ENCODE peak calls at places on chromosomes 13 and 19, in ten cellular contexts. G is heart right ventricle; D is tibial artery; E is astrocyte; S is Panc1; J is breast epithelium; L is HCT116; C is CD8-positive, alpha-beta memory T cell; Q is cardiac muscle cell; Y is small intestine. H is an unnamed sample.
A peak's percentile ranks its signal among the peaks of the same experiment; 100 is the strongest.

GRCh38 chr19:55486971-55487883 is 1.0 kb upstream of the SSC5D start:
- DNase-seq in G (peak; percentile 89), D (peak; percentile 77), E (peak; percentile 98), S (no peak), J (no peak), L (no peak), C (no peak), Q (peak; percentile 96), Y (no peak), H (no peak)

GRCh38 chr19:5314012-5314906 is 26.4 kb downstream of the PTPRS start:
- DNase-seq in G (no peak), D (no peak), E (no peak), S (peak; percentile 39), J (no peak), L (no peak), C (no peak), Q (peak; percentile 25), Y (peak; percentile 15), H (no peak)

GRCh38 chr13:75294110-75294509 is 187.9 kb downstream of the TBC1D4 start:
- DNase-seq in G (no peak), D (no peak), E (no peak), S (no peak), J (no peak), L (no peak), C (no peak), Q (no peak), Y (no peak), H (no peak)

GRCh38 chr19:48866692-48867091 is 1.7 kb downstream of the PLEKHA4 start:
- DNase-seq in G (no peak), D (no peak), E (no peak), S (no peak), J (no peak), L (no peak), C (no peak), Q (no peak), Y (no peak), H (no peak)

GRCh38 chr13:93224545-93224944 is 2.1 kb upstream of the GPC6 start:
- DNase-seq in G (no peak), D (no peak), E (peak; percentile 93), S (no peak), J (no peak), L (no peak), C (no peak), Q (peak; percentile 77), Y (no peak), H (no peak)

GRCh38 chr13:26658972-26659371 is 101.5 kb downstream of the WASF3 start:
- DNase-seq in G (no peak), D (no peak), E (no peak), S (no peak), J (no peak), L (no peak), C (no peak), Q (no peak), Y (no peak), H (no peak)

GRCh38 chr19:3142292-3142670 is 6.4 kb downstream of the GNA15 start:
- DNase-seq in G (no peak), D (peak; percentile 44), E (peak; percentile 67), S (peak; percentile 63), J (no peak), L (peak; percentile 31), C (no peak), Q (peak; percentile 76), Y (no peak), H (no peak)

GRCh38 chr19:42216653-42217521 is 590 bp downstream of the DEDD2 start:
- DNase-seq in G (peak; percentile 20), D (no peak), E (peak; percentile 12), S (no peak), J (peak; percentile 60), L (no peak), C (peak; percentile 64), Q (peak; percentile 40), Y (peak; percentile 56), H (no peak)

GRCh38 chr13:95494082-95494681 is 58.3 kb upstream of the CLDN10 start:
- DNase-seq in G (peak; percentile 16), D (no peak), E (peak; percentile 46), S (peak; percentile 42), J (no peak), L (peak; percentile 62), C (no peak), Q (peak; percentile 83), Y (peak; percentile 70), H (peak; percentile 45)

GRCh38 chr13:21625366-21625765 is 21.4 kb upstream of the MICU2 start:
- DNase-seq in G (no peak), D (no peak), E (peak; percentile 7), S (no peak), J (no peak), L (peak; percentile 59), C (no peak), Q (peak; percentile 35), Y (peak; percentile 65), H (no peak)

GRCh38 chr13:41470187-41470586 is 12.8 kb downstream of the RGCC start:
- DNase-seq in G (no peak), D (no peak), E (no peak), S (no peak), J (no peak), L (no peak), C (no peak), Q (no peak), Y (no peak), H (no peak)

GRCh38 chr13:91185294-91185863 is 162.1 kb upstream of the MIR17HG start:
- DNase-seq in G (no peak), D (no peak), E (peak; percentile 7), S (no peak), J (no peak), L (peak; percentile 7), C (no peak), Q (peak; percentile 47), Y (peak; percentile 33), H (no peak)

GRCh38 chr19:33497778-33498175 is 23.8 kb downstream of the PEPD start:
- DNase-seq in G (no peak), D (no peak), E (no peak), S (no peak), J (no peak), L (no peak), C (no peak), Q (no peak), Y (no peak), H (no peak)

GRCh38 chr19:8577247-8577646 is at the start of gene MYO1F:
- DNase-seq in G (peak; percentile 47), D (peak; percentile 61), E (no peak), S (no peak), J (no peak), L (no peak), C (no peak), Q (no peak), Y (no peak), H (no peak)
- H3K4me3 ChIP-seq in G (no peak within 1 kb of the TSS), D (peak within 1 kb of the TSS; percentile 38), E (no peak within 1 kb of the TSS), S (no peak within 1 kb of the TSS), J (peak within 1 kb of the TSS; percentile 27), L (no peak within 1 kb of the TSS), C (peak within 1 kb of the TSS; percentile 91), Q (no peak within 1 kb of the TSS), Y (peak within 1 kb of the TSS; percentile 58), H (no peak within 1 kb of the TSS)

DNA sequence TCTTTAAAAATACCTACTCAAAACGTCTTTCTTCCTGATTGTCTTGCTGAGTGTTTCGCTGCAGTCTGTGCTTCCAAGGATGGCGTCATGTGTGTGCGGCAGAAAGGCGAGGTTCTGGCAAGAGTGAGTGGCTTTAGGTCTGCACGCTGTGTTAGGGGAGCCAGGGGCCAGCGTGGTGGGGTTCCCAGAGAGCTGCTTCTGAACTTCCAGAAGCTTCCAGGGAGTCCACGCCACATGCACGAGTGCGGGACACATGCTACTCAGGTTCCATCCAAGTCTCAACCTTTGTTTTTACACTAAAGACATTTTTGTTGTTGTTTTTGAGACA is 67.9 kb downstream of the ATP11A start:
- DNase-seq in G (no peak), D (no peak), E (no peak), S (no peak), J (no peak), L (no peak), C (no peak), Q (no peak), Y (no peak), H (no peak)
- H3K4me1 ChIP-seq in G (peaks cover 13% of the 10 kb centered on the region), D (no peaks in the 10 kb centered on the region), E (no peaks in the 10 kb centered on the region), S (peaks cover 29% of the 10 kb centered on the region), J (no peaks in the 10 kb centered on the region), L (no peaks in the 10 kb centered on the region), C (peaks cover 19% of the 10 kb centered on the region), Q (peaks cover 23% of the 10 kb centered on the region), Y (peaks cover 5% of the 10 kb centered on the region), H (peaks cover 2% of the 10 kb centered on the region)

DNA sequence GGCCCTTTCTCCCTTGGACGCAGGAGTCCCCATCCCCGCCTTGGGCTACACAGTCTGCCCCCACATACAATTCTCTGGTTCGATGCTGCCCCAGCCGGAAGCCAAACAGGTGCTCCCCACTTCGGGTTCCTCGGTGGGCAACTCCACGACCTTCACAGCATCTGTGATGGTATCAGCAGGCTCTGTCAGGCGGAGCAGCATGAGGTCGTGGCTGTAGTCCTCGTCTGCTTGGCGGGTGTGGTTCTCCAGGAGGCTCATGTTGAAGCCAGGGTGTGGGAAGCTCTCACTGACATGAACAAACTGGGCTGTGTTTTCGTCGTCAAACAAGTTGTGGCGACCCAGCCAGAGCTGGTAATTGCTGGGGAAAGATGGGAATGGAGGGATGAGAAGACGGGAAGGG is 3.5 kb downstream of the KLK1 start:
- DNase-seq in G (no peak), D (no peak), E (no peak), S (no peak), J (no peak), L (no peak), C (no peak), Q (no peak), Y (peak; percentile 43), H (no peak)
- H3K27me3 ChIP-seq in G (peaks cover 74% of the 10 kb centered on the region), D (no peaks in the 10 kb centered on the region), E (peaks cover 5% of the 10 kb centered on the region), S (no peaks in the 10 kb centered on the region), J (no peaks in the 10 kb centered on the region), L (no peaks in the 10 kb centered on the region), C (peaks cover 36% of the 10 kb centered on the region), Q (peaks cover 76% of the 10 kb centered on the region), Y (peaks cover 25% of the 10 kb centered on the region), H (no peaks in the 10 kb centered on the region)

GRCh38 chr13:46475586-46475991 is 77.4 kb upstream of the LRCH1 start:
- DNase-seq in G (no peak), D (peak; percentile 48), E (peak; percentile 32), S (no peak), J (no peak), L (no peak), C (no peak), Q (peak; percentile 25), Y (no peak), H (no peak)
- H3K4me3 ChIP-seq in G (no peak overlapping the region), D (no peak overlapping the region), E (no peak overlapping the region), S (no peak overlapping the region), J (no peak overlapping the region), L (no peak overlapping the region), C (no peak overlapping the region), Q (no peak overlapping the region), Y (no peak overlapping the region), H (no peak overlapping the region)